ENCODE peak calls at places on chromosomes 13 and 19, in nine cellular contexts. R is C1 segment of cervical spinal cord; P is stimulated activated CD4-positive, alpha-beta T cell treated with anti-CD3 and anti-CD28 coated beads, Interleukin-1b, Interleukin-23, amount 100 ng/mL, for 24 hours; Y is GDM1; D is NCI-H1092; C is AG04450; U is endodermal cell; Q is activated T-cell treated with anti-CD3 and anti-CD28 coated beads for 24 hours; I is substantia nigra. O is an unnamed sample.
A peak's percentile ranks its signal among the peaks of the same experiment; 100 is the strongest.

GRCh38 chr13:112445411-112446271 is 69.5 kb downstream of the SPACA7 start:
- DNase-seq in R (no peak), P (no peak), Y (no peak), D (no peak), C (no peak), U (peak; percentile 45), Q (no peak), I (no peak), O (no peak)

GRCh38 chr19:56099638-56100539 is 21.2 kb downstream of the ZNF787 start:
- DNase-seq in R (no peak), P (no peak), Y (no peak), D (no peak), C (no peak), U (no peak), Q (no peak), I (no peak), O (no peak)

GRCh38 chr13:75691183-75691582 is 55.1 kb downstream of the LMO7 start:
- DNase-seq in R (no peak), P (no peak), Y (no peak), D (no peak), C (no peak), U (no peak), Q (no peak), I (no peak), O (peak; percentile 4)

GRCh38 chr19:5542665-5543064 is 25.1 kb downstream of the TINCR start:
- DNase-seq in R (no peak), P (no peak), Y (no peak), D (no peak), C (no peak), U (peak; percentile 72), Q (no peak), I (no peak), O (no peak)

GRCh38 chr13:110836600-110836903 is 78.3 kb downstream of the ANKRD10 start:
- DNase-seq in R (no peak), P (no peak), Y (no peak), D (no peak), C (no peak), U (peak; percentile 41), Q (no peak), I (no peak), O (no peak)

GRCh38 chr19:53537523-53538377 is at the start of gene ZNF331:
- DNase-seq in R (peak; percentile 83), P (peak; percentile 74), Y (peak; percentile 69), D (peak; percentile 5), C (no peak), U (peak; percentile 88), Q (peak; percentile 84), I (peak; percentile 26), O (peak; percentile 73)

GRCh38 chr19:55459950-55460657 is 1.3 kb downstream of the ISOC2 start:
- DNase-seq in R (no peak), P (no peak), Y (no peak), D (no peak), C (no peak), U (no peak), Q (no peak), I (no peak), O (peak; percentile 30)

GRCh38 chr13:110092869-110093268 is 214.1 kb downstream of the COL4A1 start:
- DNase-seq in R (no peak), P (no peak), Y (no peak), D (no peak), C (no peak), U (no peak), Q (no peak), I (no peak), O (no peak)

GRCh38 chr13:42885325-42885724 is 103.9 kb downstream of the FAM216B start:
- DNase-seq in R (no peak), P (no peak), Y (no peak), D (no peak), C (no peak), U (no peak), Q (no peak), I (no peak), O (peak; percentile 15)

GRCh38 chr19:56324425-56324824 is 9.8 kb upstream of the ZSCAN5A start:
- DNase-seq in R (no peak), P (no peak), Y (no peak), D (no peak), C (no peak), U (no peak), Q (no peak), I (no peak), O (no peak)

GRCh38 chr13:78786399-78786879 is 127.5 kb upstream of the OBI1 start:
- DNase-seq in R (no peak), P (no peak), Y (no peak), D (no peak), C (no peak), U (no peak), Q (no peak), I (no peak), O (no peak)

GRCh38 chr19:872266-872951 is 12.9 kb downstream of the CFD start:
- DNase-seq in R (no peak), P (peak; percentile 42), Y (no peak), D (no peak), C (no peak), U (peak; percentile 88), Q (peak; percentile 71), I (no peak), O (peak; percentile 80)

O was measured in small intestine.